ENCODE peak calls at places on chromosomes 5 and 9, in nine cellular contexts. One of them, this sample, is unnamed.

GRCh38 chr5:173326501-173326960 is 1.7 kb downstream of the STC2 start:
- DNase-seq in GM23248: peak; percentile 97
- DNase-seq in CD8-positive, alpha-beta memory T cell: no peak
- DNase-seq in lower lobe of right lung: no peak
- DNase-seq in HCT116: no peak
- DNase-seq in aorta: no peak
- DNase-seq in H7: peak; percentile 63
- DNase-seq in upper lobe of right lung: no peak
- DNase-seq in AG09309: no peak
- DNase-seq in this sample: peak; percentile 52

GRCh38 chr5:137453476-137454080 is 45.5 kb downstream of the SPOCK1 start:
- DNase-seq in GM23248: peak; percentile 73
- DNase-seq in aorta: no peak
- DNase-seq in lower lobe of right lung: no peak
- DNase-seq in AG09309: no peak
- DNase-seq in HCT116: peak; percentile 12
- DNase-seq in CD8-positive, alpha-beta memory T cell: no peak
- DNase-seq in H7: no peak
- DNase-seq in upper lobe of right lung: no peak
- DNase-seq in this sample: peak; percentile 16

GRCh38 chr9:3513265-3513818 is 12.5 kb downstream of the RFX3 start:
- DNase-seq in GM23248: no peak
- DNase-seq in AG09309: no peak
- DNase-seq in upper lobe of right lung: no peak
- DNase-seq in aorta: no peak
- DNase-seq in HCT116: no peak
- DNase-seq in CD8-positive, alpha-beta memory T cell: no peak
- DNase-seq in H7: no peak
- DNase-seq in lower lobe of right lung: no peak
- DNase-seq in this sample: no peak

GRCh38 chr9:137494104-137494544 is 35.0 kb upstream of the NSMF start:
- DNase-seq in AG09309: no peak
- DNase-seq in aorta: no peak
- DNase-seq in lower lobe of right lung: no peak
- DNase-seq in GM23248: no peak
- DNase-seq in CD8-positive, alpha-beta memory T cell: no peak
- DNase-seq in upper lobe of right lung: no peak
- DNase-seq in HCT116: no peak
- DNase-seq in H7: peak; percentile 60
- DNase-seq in this sample: no peak

GRCh38 chr9:21789541-21790037 is 12.8 kb upstream of the MTAP start:
- DNase-seq in AG09309: peak; percentile 83
- DNase-seq in aorta: no peak
- DNase-seq in H7: peak; percentile 19
- DNase-seq in HCT116: peak; percentile 92
- DNase-seq in lower lobe of right lung: no peak
- DNase-seq in GM23248: peak; percentile 93
- DNase-seq in upper lobe of right lung: no peak
- DNase-seq in CD8-positive, alpha-beta memory T cell: peak; percentile 29
- DNase-seq in this sample: peak; percentile 76

GRCh38 chr5:34626036-34626435 is 30.1 kb upstream of the RAI14 start:
- DNase-seq in CD8-positive, alpha-beta memory T cell: no peak
- DNase-seq in aorta: no peak
- DNase-seq in lower lobe of right lung: no peak
- DNase-seq in upper lobe of right lung: no peak
- DNase-seq in HCT116: no peak
- DNase-seq in GM23248: peak; percentile 82
- DNase-seq in H7: no peak
- DNase-seq in AG09309: no peak
- DNase-seq in this sample: peak; percentile 63

GRCh38 chr5:157464518-157465171 is 4.6 kb downstream of the NIPAL4 start:
- DNase-seq in HCT116: peak; percentile 76
- DNase-seq in upper lobe of right lung: no peak
- DNase-seq in GM23248: peak; percentile 96
- DNase-seq in AG09309: peak; percentile 88
- DNase-seq in lower lobe of right lung: no peak
- DNase-seq in CD8-positive, alpha-beta memory T cell: no peak
- DNase-seq in aorta: peak; percentile 79
- DNase-seq in H7: peak; percentile 38
- DNase-seq in this sample: peak; percentile 90

GRCh38 chr9:106862946-106863740 is at the start of gene ZNF462:
- DNase-seq in lower lobe of right lung: no peak
- DNase-seq in GM23248: peak; percentile 61
- DNase-seq in HCT116: no peak
- DNase-seq in aorta: peak; percentile 78
- DNase-seq in H7: peak; percentile 67
- DNase-seq in AG09309: no peak
- DNase-seq in upper lobe of right lung: no peak
- DNase-seq in CD8-positive, alpha-beta memory T cell: no peak
- DNase-seq in this sample: no peak

GRCh38 chr9:36677611-36678010 is 104.9 kb downstream of the MELK start:
- DNase-seq in GM23248: no peak
- DNase-seq in aorta: no peak
- DNase-seq in H7: no peak
- DNase-seq in HCT116: no peak
- DNase-seq in CD8-positive, alpha-beta memory T cell: no peak
- DNase-seq in upper lobe of right lung: no peak
- DNase-seq in lower lobe of right lung: no peak
- DNase-seq in AG09309: no peak
- DNase-seq in this sample: no peak

GRCh38 chr5:81626524-81626923 is 124.4 kb downstream of the SSBP2 start:
- DNase-seq in CD8-positive, alpha-beta memory T cell: no peak
- DNase-seq in upper lobe of right lung: no peak
- DNase-seq in HCT116: peak; percentile 36
- DNase-seq in lower lobe of right lung: no peak
- DNase-seq in aorta: no peak
- DNase-seq in AG09309: no peak
- DNase-seq in GM23248: peak; percentile 81
- DNase-seq in H7: no peak
- DNase-seq in this sample: peak; percentile 52

GRCh38 chr5:67050125-67050524 is 146.5 kb downstream of the CD180 start:
- DNase-seq in H7: no peak
- DNase-seq in GM23248: no peak
- DNase-seq in CD8-positive, alpha-beta memory T cell: no peak
- DNase-seq in HCT116: no peak
- DNase-seq in aorta: no peak
- DNase-seq in lower lobe of right lung: no peak
- DNase-seq in AG09309: no peak
- DNase-seq in upper lobe of right lung: no peak
- DNase-seq in this sample: no peak

GRCh38 chr9:92668746-92669526 is 995 bp downstream of the IPPK start:
- DNase-seq in AG09309: no peak
- DNase-seq in aorta: peak; percentile 79
- DNase-seq in H7: peak; percentile 68
- DNase-seq in upper lobe of right lung: peak; percentile 76
- DNase-seq in CD8-positive, alpha-beta memory T cell: peak; percentile 25
- DNase-seq in lower lobe of right lung: no peak
- DNase-seq in GM23248: peak; percentile 86
- DNase-seq in HCT116: no peak
- DNase-seq in this sample: peak; percentile 26

GRCh38 chr5:134138416-134139376 is 24.2 kb downstream of the TCF7 start:
- DNase-seq in aorta: no peak
- DNase-seq in AG09309: peak; percentile 21
- DNase-seq in HCT116: no peak
- DNase-seq in H7: no peak
- DNase-seq in CD8-positive, alpha-beta memory T cell: no peak
- DNase-seq in upper lobe of right lung: peak; percentile 34
- DNase-seq in GM23248: peak; percentile 93
- DNase-seq in lower lobe of right lung: peak; percentile 30
- DNase-seq in this sample: no peak

GRCh38 chr9:136629879-136630661 is 32.6 kb upstream of the EGFL7 start:
- DNase-seq in lower lobe of right lung: peak; percentile 82
- DNase-seq in H7: peak; percentile 96
- DNase-seq in AG09309: no peak
- DNase-seq in upper lobe of right lung: peak; percentile 86
- DNase-seq in aorta: no peak
- DNase-seq in HCT116: no peak
- DNase-seq in CD8-positive, alpha-beta memory T cell: peak; percentile 34
- DNase-seq in GM23248: peak; percentile 44
- DNase-seq in this sample: no peak

GRCh38 chr5:76787237-76787636 is 31.6 kb upstream of the F2RL1 start:
- DNase-seq in upper lobe of right lung: no peak
- DNase-seq in GM23248: peak; percentile 36
- DNase-seq in aorta: peak; percentile 68
- DNase-seq in lower lobe of right lung: no peak
- DNase-seq in AG09309: no peak
- DNase-seq in CD8-positive, alpha-beta memory T cell: no peak
- DNase-seq in HCT116: no peak
- DNase-seq in H7: no peak
- DNase-seq in this sample: peak; percentile 100

GRCh38 chr9:37582548-37583157 is 6.5 kb upstream of the FBXO10 start:
- DNase-seq in CD8-positive, alpha-beta memory T cell: no peak
- DNase-seq in AG09309: peak; percentile 62
- DNase-seq in HCT116: peak; percentile 42
- DNase-seq in GM23248: peak; percentile 79
- DNase-seq in upper lobe of right lung: no peak
- DNase-seq in H7: no peak
- DNase-seq in lower lobe of right lung: no peak
- DNase-seq in aorta: no peak
- DNase-seq in this sample: no peak

DNA sequence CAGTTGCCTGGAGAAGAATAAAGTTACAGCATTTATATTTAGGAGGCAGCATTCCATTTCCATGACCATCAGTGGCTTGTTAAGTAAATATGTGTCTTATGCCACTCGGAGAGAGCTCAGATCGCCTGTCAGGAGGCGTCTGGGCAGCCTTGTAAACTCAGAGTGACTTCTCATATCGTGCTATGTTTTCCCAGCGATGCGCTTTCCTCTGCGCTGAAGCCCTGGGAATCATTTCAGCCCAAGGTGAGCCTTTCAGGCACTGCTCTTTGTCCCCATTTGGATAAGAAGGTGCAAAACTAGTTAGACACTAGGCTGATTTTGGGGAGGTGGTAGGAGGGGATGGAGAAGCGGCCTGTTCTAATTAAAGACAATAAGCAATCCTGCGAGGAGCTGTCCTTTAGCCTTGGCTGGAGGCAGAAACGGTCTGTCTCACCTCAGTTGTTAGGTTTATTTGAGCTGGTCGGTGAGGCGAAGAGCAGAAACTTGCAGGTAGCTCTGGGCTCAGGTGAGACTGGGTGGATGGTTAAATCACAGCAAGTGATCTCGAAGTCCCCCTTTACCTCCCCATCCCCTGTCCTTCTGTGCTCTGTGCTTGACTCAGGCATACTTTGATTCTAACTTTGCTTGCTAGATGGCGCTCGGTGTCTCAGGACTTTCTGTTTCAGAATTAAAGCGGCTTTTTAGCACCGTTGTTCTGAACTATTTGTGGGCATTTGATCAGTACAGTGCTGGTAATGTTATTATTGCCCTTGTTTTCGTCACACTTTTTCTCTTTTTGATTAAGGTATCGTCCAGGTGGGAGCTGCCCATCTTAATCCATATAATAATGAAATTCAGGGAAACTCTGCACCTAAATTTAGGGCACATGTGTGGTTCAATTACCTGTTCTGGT is 24.6 kb downstream of the NR2F1 start:
- DNase-seq in lower lobe of right lung: no peak
- DNase-seq in CD8-positive, alpha-beta memory T cell: no peak
- DNase-seq in aorta: no peak
- DNase-seq in GM23248: peak; percentile 74
- DNase-seq in AG09309: peak; percentile 78
- DNase-seq in upper lobe of right lung: no peak
- DNase-seq in H7: peak; percentile 82
- DNase-seq in HCT116: no peak
- DNase-seq in this sample: no peak
- H3K4me3 ChIP-seq in lower lobe of right lung: no peak overlapping the region
- H3K4me3 ChIP-seq in CD8-positive, alpha-beta memory T cell: peak overlapping the region; percentile 24
- H3K4me3 ChIP-seq in aorta: no peak overlapping the region
- H3K4me3 ChIP-seq in GM23248: peak overlapping the region; percentile 64
- H3K4me3 ChIP-seq in AG09309: peak overlapping the region; percentile 43
- H3K4me3 ChIP-seq in upper lobe of right lung: no peak overlapping the region
- H3K4me3 ChIP-seq in H7: no peak overlapping the region
- H3K4me3 ChIP-seq in HCT116: no peak overlapping the region
- H3K4me3 ChIP-seq in this sample: peak overlapping the region; percentile 20

GRCh38 chr5:13919087-13919486 is 25.4 kb downstream of the DNAH5 start:
- DNase-seq in CD8-positive, alpha-beta memory T cell: no peak
- DNase-seq in AG09309: no peak
- DNase-seq in lower lobe of right lung: no peak
- DNase-seq in H7: no peak
- DNase-seq in HCT116: no peak
- DNase-seq in GM23248: no peak
- DNase-seq in upper lobe of right lung: no peak
- DNase-seq in aorta: no peak
- DNase-seq in this sample: no peak
- H3K4me3 ChIP-seq in CD8-positive, alpha-beta memory T cell: no peak overlapping the region
- H3K4me3 ChIP-seq in AG09309: no peak overlapping the region
- H3K4me3 ChIP-seq in lower lobe of right lung: no peak overlapping the region
- H3K4me3 ChIP-seq in H7: no peak overlapping the region
- H3K4me3 ChIP-seq in HCT116: no peak overlapping the region
- H3K4me3 ChIP-seq in GM23248: no peak overlapping the region
- H3K4me3 ChIP-seq in upper lobe of right lung: no peak overlapping the region
- H3K4me3 ChIP-seq in aorta: no peak overlapping the region
- H3K4me3 ChIP-seq in this sample: no peak overlapping the region

DNA sequence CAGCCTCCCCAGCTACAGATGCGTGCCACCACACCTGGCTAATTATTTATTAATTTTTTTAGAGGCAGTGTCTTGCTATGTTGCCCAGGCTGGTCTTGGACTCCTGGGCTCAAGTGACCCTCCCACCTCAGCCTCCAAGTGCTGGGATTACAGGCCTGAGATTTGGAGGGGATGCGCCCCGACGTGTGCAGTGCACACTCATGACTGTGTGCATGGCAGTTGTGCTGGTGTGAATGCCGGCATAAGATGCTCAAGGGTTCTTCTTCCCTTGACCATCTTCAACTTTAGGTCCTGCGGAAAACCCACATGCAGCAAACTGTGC is 3.5 kb upstream of the SLC34A1 start:
- DNase-seq in HCT116: no peak
- DNase-seq in AG09309: no peak
- DNase-seq in lower lobe of right lung: no peak
- DNase-seq in CD8-positive, alpha-beta memory T cell: no peak
- DNase-seq in upper lobe of right lung: no peak
- DNase-seq in aorta: no peak
- DNase-seq in GM23248: no peak
- DNase-seq in H7: no peak
- DNase-seq in this sample: no peak
- H3K4me3 ChIP-seq in HCT116: no peak overlapping the region
- H3K4me3 ChIP-seq in AG09309: no peak overlapping the region
- H3K4me3 ChIP-seq in lower lobe of right lung: no peak overlapping the region
- H3K4me3 ChIP-seq in CD8-positive, alpha-beta memory T cell: no peak overlapping the region
- H3K4me3 ChIP-seq in upper lobe of right lung: no peak overlapping the region
- H3K4me3 ChIP-seq in aorta: no peak overlapping the region
- H3K4me3 ChIP-seq in GM23248: no peak overlapping the region
- H3K4me3 ChIP-seq in H7: no peak overlapping the region
- H3K4me3 ChIP-seq in this sample: no peak overlapping the region

GRCh38 chr5:127909078-127909477 is 174.5 kb upstream of the SLC12A2 start:
- DNase-seq in H7: peak; percentile 50
- DNase-seq in GM23248: peak; percentile 64
- DNase-seq in AG09309: peak; percentile 18
- DNase-seq in lower lobe of right lung: no peak
- DNase-seq in HCT116: peak; percentile 59
- DNase-seq in CD8-positive, alpha-beta memory T cell: no peak
- DNase-seq in upper lobe of right lung: no peak
- DNase-seq in aorta: no peak
- DNase-seq in this sample: no peak
- H3K4me3 ChIP-seq in H7: no peak overlapping the region
- H3K4me3 ChIP-seq in GM23248: no peak overlapping the region
- H3K4me3 ChIP-seq in AG09309: no peak overlapping the region
- H3K4me3 ChIP-seq in lower lobe of right lung: no peak overlapping the region
- H3K4me3 ChIP-seq in HCT116: no peak overlapping the region
- H3K4me3 ChIP-seq in CD8-positive, alpha-beta memory T cell: no peak overlapping the region
- H3K4me3 ChIP-seq in upper lobe of right lung: no peak overlapping the region
- H3K4me3 ChIP-seq in aorta: no peak overlapping the region
- H3K4me3 ChIP-seq in this sample: no peak overlapping the region